ENCODE peak calls at places on chromosomes 16 and 17, in ten cellular contexts. One of them, this sample, is unnamed.

GRCh38 chr17:49316889-49317288 is 45.2 kb downstream of the ZNF652 start:
- DNase-seq in neural progenitor cell: no peak
- DNase-seq in fibroblast of lung: no peak
- DNase-seq in tibial artery: no peak
- DNase-seq in GM20000: no peak
- DNase-seq in progenitor cell of endocrine pancreas: no peak
- DNase-seq in endothelial cell: no peak
- DNase-seq in GM10248: no peak
- DNase-seq in mucosa of descending colon: no peak
- DNase-seq in B cell: peak
- DNase-seq in this sample: no peak

GRCh38 chr17:68600881-68601564 is at the start of gene FAM20A:
- DNase-seq in GM20000: peak
- DNase-seq in tibial artery: no peak
- DNase-seq in progenitor cell of endocrine pancreas: peak
- DNase-seq in fibroblast of lung: no peak
- DNase-seq in endothelial cell: peak
- DNase-seq in B cell: no peak
- DNase-seq in neural progenitor cell: peak
- DNase-seq in mucosa of descending colon: peak
- DNase-seq in GM10248: no peak
- DNase-seq in this sample: peak

GRCh38 chr17:4945944-4946280 is 2.4 kb downstream of the PFN1 start:
- DNase-seq in endothelial cell: no peak
- DNase-seq in mucosa of descending colon: no peak
- DNase-seq in GM10248: no peak
- DNase-seq in neural progenitor cell: no peak
- DNase-seq in progenitor cell of endocrine pancreas: no peak
- DNase-seq in GM20000: no peak
- DNase-seq in tibial artery: no peak
- DNase-seq in B cell: no peak
- DNase-seq in fibroblast of lung: no peak
- DNase-seq in this sample: no peak

GRCh38 chr16:85678821-85679220 is 9.9 kb downstream of the GINS2 start:
- DNase-seq in endothelial cell: no peak
- DNase-seq in tibial artery: no peak
- DNase-seq in fibroblast of lung: no peak
- DNase-seq in mucosa of descending colon: no peak
- DNase-seq in B cell: no peak
- DNase-seq in GM10248: no peak
- DNase-seq in progenitor cell of endocrine pancreas: no peak
- DNase-seq in neural progenitor cell: no peak
- DNase-seq in GM20000: no peak
- DNase-seq in this sample: no peak

GRCh38 chr17:34665150-34665802 is 85.9 kb downstream of the TMEM132E start:
- DNase-seq in neural progenitor cell: no peak
- DNase-seq in GM10248: no peak
- DNase-seq in progenitor cell of endocrine pancreas: no peak
- DNase-seq in GM20000: no peak
- DNase-seq in tibial artery: no peak
- DNase-seq in mucosa of descending colon: no peak
- DNase-seq in B cell: no peak
- DNase-seq in endothelial cell: no peak
- DNase-seq in fibroblast of lung: no peak
- DNase-seq in this sample: no peak

GRCh38 chr17:81871387-81872120 is 417 bp upstream of the ARHGDIA start:
- DNase-seq in GM20000: peak
- DNase-seq in B cell: peak
- DNase-seq in neural progenitor cell: peak
- DNase-seq in endothelial cell: peak
- DNase-seq in fibroblast of lung: peak
- DNase-seq in tibial artery: peak
- DNase-seq in mucosa of descending colon: peak
- DNase-seq in GM10248: peak
- DNase-seq in progenitor cell of endocrine pancreas: peak
- DNase-seq in this sample: peak

GRCh38 chr17:12623220-12623848 is 42.4 kb upstream of the MYOCD start:
- DNase-seq in tibial artery: no peak
- DNase-seq in progenitor cell of endocrine pancreas: no peak
- DNase-seq in endothelial cell: no peak
- DNase-seq in GM10248: no peak
- DNase-seq in fibroblast of lung: no peak
- DNase-seq in mucosa of descending colon: no peak
- DNase-seq in neural progenitor cell: no peak
- DNase-seq in B cell: no peak
- DNase-seq in GM20000: no peak
- DNase-seq in this sample: no peak

GRCh38 chr17:15944720-15945492 is at the start of gene ADORA2B:
- DNase-seq in neural progenitor cell: peak
- DNase-seq in mucosa of descending colon: peak
- DNase-seq in GM10248: peak
- DNase-seq in progenitor cell of endocrine pancreas: peak
- DNase-seq in B cell: peak
- DNase-seq in tibial artery: peak
- DNase-seq in fibroblast of lung: peak
- DNase-seq in GM20000: peak
- DNase-seq in endothelial cell: peak
- DNase-seq in this sample: peak

GRCh38 chr17:50680126-50680525 is 27.6 kb downstream of the ANKRD40 start:
- DNase-seq in progenitor cell of endocrine pancreas: no peak
- DNase-seq in GM10248: no peak
- DNase-seq in tibial artery: no peak
- DNase-seq in B cell: no peak
- DNase-seq in neural progenitor cell: no peak
- DNase-seq in endothelial cell: no peak
- DNase-seq in GM20000: no peak
- DNase-seq in fibroblast of lung: no peak
- DNase-seq in mucosa of descending colon: peak
- DNase-seq in this sample: no peak

GRCh38 chr17:44444735-44445105 is 55.3 kb upstream of the ITGA2B start:
- DNase-seq in tibial artery: no peak
- DNase-seq in progenitor cell of endocrine pancreas: no peak
- DNase-seq in mucosa of descending colon: no peak
- DNase-seq in neural progenitor cell: no peak
- DNase-seq in B cell: no peak
- DNase-seq in GM10248: no peak
- DNase-seq in GM20000: no peak
- DNase-seq in endothelial cell: no peak
- DNase-seq in fibroblast of lung: peak
- DNase-seq in this sample: no peak

DNA sequence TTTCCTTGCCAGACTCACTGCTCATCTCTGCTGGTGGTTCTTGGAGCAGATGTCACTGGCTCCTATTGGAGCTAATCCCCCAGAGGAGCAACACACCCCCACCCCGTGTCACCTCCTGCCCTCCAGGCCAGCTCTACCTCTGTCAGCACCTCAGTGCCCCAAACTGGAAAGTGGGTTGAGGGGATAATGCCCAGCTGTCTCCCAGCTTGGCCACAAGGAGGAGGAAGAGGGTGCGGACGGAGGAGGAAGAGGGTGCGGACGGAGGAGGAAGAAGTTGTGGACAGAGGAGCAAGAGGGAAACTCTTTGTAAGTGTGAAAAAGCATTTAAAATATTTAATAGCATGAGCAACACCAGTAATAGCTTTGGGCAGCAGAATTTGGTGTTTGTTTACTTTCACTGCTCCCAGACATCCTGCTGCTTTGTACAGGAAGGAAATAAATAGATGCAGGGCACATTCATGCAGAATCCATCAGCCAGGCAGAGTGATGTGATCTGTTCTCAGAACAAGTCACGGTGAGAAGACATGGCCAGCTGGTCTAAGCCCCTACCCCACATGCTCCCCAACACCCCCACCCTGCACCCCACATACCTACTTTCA is 82.5 kb downstream of the C17orf67 start:
- DNase-seq in GM20000: no peak
- DNase-seq in fibroblast of lung: no peak
- DNase-seq in tibial artery: no peak
- DNase-seq in GM10248: no peak
- DNase-seq in mucosa of descending colon: no peak
- DNase-seq in B cell: no peak
- DNase-seq in endothelial cell: peak
- DNase-seq in progenitor cell of endocrine pancreas: no peak
- DNase-seq in neural progenitor cell: no peak
- DNase-seq in this sample: no peak
- TF ChIP-seq CTCF in GM20000: no peak
- TF ChIP-seq CTCF in fibroblast of lung: no peak
- TF ChIP-seq CTCF in tibial artery: no peak
- TF ChIP-seq CTCF in GM10248: no peak
- TF ChIP-seq CTCF in mucosa of descending colon: no peak
- TF ChIP-seq CTCF in B cell: no peak
- TF ChIP-seq CTCF in endothelial cell: peak
- TF ChIP-seq CTCF in progenitor cell of endocrine pancreas: no peak
- TF ChIP-seq CTCF in neural progenitor cell: peak
- TF ChIP-seq CTCF in this sample: no peak

GRCh38 chr17:58191259-58191896 is 1.1 kb upstream of the EPX start:
- DNase-seq in progenitor cell of endocrine pancreas: no peak
- DNase-seq in GM20000: no peak
- DNase-seq in fibroblast of lung: no peak
- DNase-seq in B cell: no peak
- DNase-seq in GM10248: no peak
- DNase-seq in endothelial cell: no peak
- DNase-seq in tibial artery: no peak
- DNase-seq in mucosa of descending colon: no peak
- DNase-seq in neural progenitor cell: no peak
- DNase-seq in this sample: no peak
- TF ChIP-seq CTCF in progenitor cell of endocrine pancreas: no peak
- TF ChIP-seq CTCF in GM20000: no peak
- TF ChIP-seq CTCF in fibroblast of lung: no peak
- TF ChIP-seq CTCF in B cell: no peak
- TF ChIP-seq CTCF in GM10248: no peak
- TF ChIP-seq CTCF in endothelial cell: no peak
- TF ChIP-seq CTCF in tibial artery: no peak
- TF ChIP-seq CTCF in mucosa of descending colon: no peak
- TF ChIP-seq CTCF in neural progenitor cell: no peak
- TF ChIP-seq CTCF in this sample: no peak

GRCh38 chr16:66026931-66027330 is 339.6 kb upstream of the CDH5 start:
- DNase-seq in tibial artery: no peak
- DNase-seq in fibroblast of lung: no peak
- DNase-seq in endothelial cell: no peak
- DNase-seq in GM20000: no peak
- DNase-seq in progenitor cell of endocrine pancreas: no peak
- DNase-seq in B cell: no peak
- DNase-seq in neural progenitor cell: no peak
- DNase-seq in GM10248: no peak
- DNase-seq in mucosa of descending colon: no peak
- DNase-seq in this sample: no peak

GRCh38 chr16:66028505-66029216 is 337.8 kb upstream of the CDH5 start:
- DNase-seq in tibial artery: peak
- DNase-seq in GM10248: no peak
- DNase-seq in progenitor cell of endocrine pancreas: no peak
- DNase-seq in mucosa of descending colon: no peak
- DNase-seq in endothelial cell: no peak
- DNase-seq in GM20000: no peak
- DNase-seq in fibroblast of lung: peak
- DNase-seq in B cell: no peak
- DNase-seq in neural progenitor cell: no peak
- DNase-seq in this sample: no peak

GRCh38 chr16:66030036-66030435 is 336.5 kb upstream of the CDH5 start:
- DNase-seq in endothelial cell: no peak
- DNase-seq in B cell: no peak
- DNase-seq in GM10248: no peak
- DNase-seq in mucosa of descending colon: no peak
- DNase-seq in GM20000: no peak
- DNase-seq in progenitor cell of endocrine pancreas: no peak
- DNase-seq in neural progenitor cell: no peak
- DNase-seq in tibial artery: no peak
- DNase-seq in fibroblast of lung: peak
- DNase-seq in this sample: no peak

GRCh38 chr16:66025751-66026150 is 340.7 kb upstream of the CDH5 start:
- DNase-seq in GM10248: no peak
- DNase-seq in neural progenitor cell: no peak
- DNase-seq in mucosa of descending colon: no peak
- DNase-seq in progenitor cell of endocrine pancreas: no peak
- DNase-seq in tibial artery: no peak
- DNase-seq in GM20000: no peak
- DNase-seq in endothelial cell: no peak
- DNase-seq in fibroblast of lung: no peak
- DNase-seq in B cell: no peak
- DNase-seq in this sample: no peak

DNA sequence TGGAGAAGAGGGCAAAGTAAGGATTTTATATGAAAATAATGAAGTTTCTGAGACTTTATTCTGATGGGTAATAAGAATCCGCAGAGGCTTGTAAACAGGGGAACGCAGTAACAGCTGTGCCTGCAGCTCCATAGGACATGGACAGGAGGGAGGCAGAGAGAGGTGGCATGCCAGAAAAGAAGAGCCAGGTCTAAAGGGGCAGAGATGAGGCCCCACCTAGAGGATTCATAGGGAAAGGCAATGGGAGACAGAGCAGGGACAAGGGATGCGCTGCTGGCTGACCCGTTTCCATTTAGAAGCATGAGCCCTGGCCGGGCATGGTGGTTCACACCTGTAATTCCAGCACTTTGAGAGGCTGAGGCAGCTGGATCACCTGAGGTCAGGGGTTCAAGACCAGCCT is 340.3 kb upstream of the CDH5 start:
- DNase-seq in B cell: no peak
- DNase-seq in tibial artery: no peak
- DNase-seq in progenitor cell of endocrine pancreas: no peak
- DNase-seq in neural progenitor cell: peak
- DNase-seq in GM10248: no peak
- DNase-seq in fibroblast of lung: no peak
- DNase-seq in mucosa of descending colon: no peak
- DNase-seq in GM20000: no peak
- DNase-seq in endothelial cell: no peak
- DNase-seq in this sample: no peak
- TF ChIP-seq CTCF in B cell: no peak
- TF ChIP-seq CTCF in tibial artery: no peak
- TF ChIP-seq CTCF in progenitor cell of endocrine pancreas: peak
- TF ChIP-seq CTCF in neural progenitor cell: peak
- TF ChIP-seq CTCF in GM10248: no peak
- TF ChIP-seq CTCF in fibroblast of lung: no peak
- TF ChIP-seq CTCF in mucosa of descending colon: no peak
- TF ChIP-seq CTCF in GM20000: no peak
- TF ChIP-seq CTCF in endothelial cell: no peak
- TF ChIP-seq CTCF in this sample: peak

DNA sequence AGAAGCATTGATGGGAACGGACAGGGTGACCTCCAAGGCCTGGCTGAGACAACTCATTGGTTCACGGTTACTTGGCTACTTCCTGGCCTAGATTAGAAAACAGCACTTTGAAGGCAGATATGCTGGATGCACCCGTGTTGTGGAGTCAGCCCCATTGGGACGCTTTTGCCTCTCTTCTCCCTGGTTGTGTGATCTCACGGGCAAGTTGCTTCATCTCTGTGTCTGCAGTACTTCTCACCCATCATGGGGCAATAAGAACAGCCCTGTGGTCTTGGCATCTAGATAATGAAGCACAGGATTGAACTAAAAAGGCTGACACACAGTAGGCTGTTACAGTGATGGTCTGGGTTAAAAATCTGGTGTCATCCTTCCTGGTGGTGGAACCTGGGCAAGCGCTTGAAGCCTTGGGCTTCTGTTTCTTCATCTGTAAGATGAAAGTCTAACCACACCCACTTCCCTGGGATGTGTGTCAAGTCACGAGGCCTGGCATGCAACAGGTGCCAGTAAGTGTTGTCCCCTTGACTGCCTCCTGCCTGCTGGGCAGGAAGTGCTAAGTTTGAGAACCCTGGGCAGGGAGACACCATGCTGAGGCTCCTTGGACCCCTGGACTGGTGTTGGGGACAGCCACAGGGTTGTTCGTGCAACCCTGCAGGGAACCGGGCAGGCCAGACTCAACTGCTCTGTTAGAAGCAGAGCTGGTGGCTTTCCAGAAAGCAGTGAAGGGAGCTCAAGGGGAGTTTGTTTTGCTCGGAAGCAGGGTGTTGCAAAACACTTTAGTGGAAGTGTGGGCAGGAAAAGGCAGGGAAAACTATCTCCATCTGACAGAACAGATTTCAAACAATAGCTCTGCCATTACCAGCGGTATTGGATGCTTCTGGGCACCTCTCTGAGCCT is 6.0 kb upstream of the MAP2K3 start:
- DNase-seq in neural progenitor cell: no peak
- DNase-seq in mucosa of descending colon: peak
- DNase-seq in progenitor cell of endocrine pancreas: no peak
- DNase-seq in GM20000: no peak
- DNase-seq in B cell: peak
- DNase-seq in endothelial cell: no peak
- DNase-seq in GM10248: no peak
- DNase-seq in fibroblast of lung: no peak
- DNase-seq in tibial artery: peak
- DNase-seq in this sample: no peak
- TF ChIP-seq CTCF in neural progenitor cell: no peak
- TF ChIP-seq CTCF in mucosa of descending colon: no peak
- TF ChIP-seq CTCF in progenitor cell of endocrine pancreas: no peak
- TF ChIP-seq CTCF in GM20000: no peak
- TF ChIP-seq CTCF in B cell: no peak
- TF ChIP-seq CTCF in endothelial cell: no peak
- TF ChIP-seq CTCF in GM10248: no peak
- TF ChIP-seq CTCF in fibroblast of lung: no peak
- TF ChIP-seq CTCF in tibial artery: no peak
- TF ChIP-seq CTCF in this sample: no peak

This sample was measured in neural crest cell.